ENCODE peak calls at places on chromosomes 12 and 14, in five cellular contexts. One of them, this sample, is unnamed.

GRCh38 chr12:20368653-20369163 is 371 bp downstream of the PDE3A start:
- DNase-seq in HCT116: no peak
- DNase-seq in fibroblast of mammary gland: peak; percentile 40
- DNase-seq in IMR-90: peak; percentile 37
- DNase-seq in lower lobe of right lung: no peak
- DNase-seq in this sample: peak; percentile 52

GRCh38 chr12:75684678-75685620 is 173.5 kb upstream of the KRR1 start:
- DNase-seq in fibroblast of mammary gland: peak; percentile 84
- DNase-seq in lower lobe of right lung: no peak
- DNase-seq in HCT116: no peak
- DNase-seq in IMR-90: peak; percentile 86
- DNase-seq in this sample: no peak

GRCh38 chr12:92365836-92366235 is 220.2 kb upstream of the BTG1 start:
- DNase-seq in lower lobe of right lung: no peak
- DNase-seq in fibroblast of mammary gland: no peak
- DNase-seq in HCT116: no peak
- DNase-seq in IMR-90: no peak
- DNase-seq in this sample: no peak

GRCh38 chr12:88306471-88307069 is 164.5 kb downstream of the TMTC3 start:
- DNase-seq in IMR-90: no peak
- DNase-seq in fibroblast of mammary gland: no peak
- DNase-seq in HCT116: no peak
- DNase-seq in lower lobe of right lung: no peak
- DNase-seq in this sample: no peak

GRCh38 chr12:47507221-47507620 is 198.6 kb downstream of the RPAP3 start:
- DNase-seq in fibroblast of mammary gland: no peak
- DNase-seq in lower lobe of right lung: no peak
- DNase-seq in HCT116: no peak
- DNase-seq in IMR-90: peak; percentile 16
- DNase-seq in this sample: no peak

GRCh38 chr12:111251099-111251498 is 117.8 kb downstream of the PHETA1 start:
- DNase-seq in lower lobe of right lung: no peak
- DNase-seq in IMR-90: no peak
- DNase-seq in fibroblast of mammary gland: no peak
- DNase-seq in HCT116: no peak
- DNase-seq in this sample: no peak

GRCh38 chr12:25992026-25992782 is 33.7 kb downstream of the RASSF8 start:
- DNase-seq in IMR-90: no peak
- DNase-seq in lower lobe of right lung: peak; percentile 63
- DNase-seq in fibroblast of mammary gland: no peak
- DNase-seq in HCT116: no peak
- DNase-seq in this sample: peak; percentile 75

GRCh38 chr12:132622437-132623071 is 4.0 kb downstream of the P2RX2 start:
- DNase-seq in lower lobe of right lung: no peak
- DNase-seq in HCT116: no peak
- DNase-seq in fibroblast of mammary gland: peak; percentile 81
- DNase-seq in IMR-90: peak; percentile 94
- DNase-seq in this sample: no peak

GRCh38 chr12:80892597-80893445 is 44.9 kb downstream of the LIN7A start:
- DNase-seq in fibroblast of mammary gland: peak; percentile 17
- DNase-seq in IMR-90: no peak
- DNase-seq in lower lobe of right lung: no peak
- DNase-seq in HCT116: no peak
- DNase-seq in this sample: no peak

GRCh38 chr14:101360045-101360931 is 201.0 kb upstream of the DIO3 start:
- DNase-seq in fibroblast of mammary gland: peak; percentile 25
- DNase-seq in IMR-90: no peak
- DNase-seq in HCT116: no peak
- DNase-seq in lower lobe of right lung: no peak
- DNase-seq in this sample: no peak

GRCh38 chr12:132030367-132031038 is 80.8 kb downstream of the EP400 start:
- DNase-seq in HCT116: no peak
- DNase-seq in lower lobe of right lung: no peak
- DNase-seq in IMR-90: peak; percentile 61
- DNase-seq in fibroblast of mammary gland: peak; percentile 50
- DNase-seq in this sample: no peak

GRCh38 chr12:95623554-95624170 is 72.4 kb upstream of the USP44 start:
- DNase-seq in HCT116: peak; percentile 66
- DNase-seq in IMR-90: peak; percentile 89
- DNase-seq in fibroblast of mammary gland: peak; percentile 85
- DNase-seq in lower lobe of right lung: peak; percentile 83
- DNase-seq in this sample: peak; percentile 89

GRCh38 chr12:93059288-93059687 is 130.2 kb upstream of the EEA1 start:
- DNase-seq in fibroblast of mammary gland: no peak
- DNase-seq in lower lobe of right lung: no peak
- DNase-seq in HCT116: no peak
- DNase-seq in IMR-90: no peak
- DNase-seq in this sample: no peak

GRCh38 chr12:98684199-98684598 is 39.1 kb downstream of the APAF1 start:
- DNase-seq in HCT116: no peak
- DNase-seq in lower lobe of right lung: no peak
- DNase-seq in fibroblast of mammary gland: no peak
- DNase-seq in IMR-90: no peak
- DNase-seq in this sample: no peak

GRCh38 chr12:17304503-17305347 is 698.8 kb upstream of the LMO3 start:
- DNase-seq in HCT116: no peak
- DNase-seq in lower lobe of right lung: no peak
- DNase-seq in fibroblast of mammary gland: peak; percentile 46
- DNase-seq in IMR-90: no peak
- DNase-seq in this sample: no peak

GRCh38 chr12:42145197-42145549 is 499 bp upstream of the GXYLT1 start:
- DNase-seq in IMR-90: peak; percentile 11
- DNase-seq in lower lobe of right lung: no peak
- DNase-seq in fibroblast of mammary gland: no peak
- DNase-seq in HCT116: no peak
- DNase-seq in this sample: no peak

GRCh38 chr12:101230547-101230946 is 20.5 kb upstream of the SLC5A8 start:
- DNase-seq in lower lobe of right lung: no peak
- DNase-seq in IMR-90: peak; percentile 65
- DNase-seq in HCT116: no peak
- DNase-seq in fibroblast of mammary gland: peak; percentile 79
- DNase-seq in this sample: no peak

GRCh38 chr14:53470351-53471043 is 317.4 kb upstream of the DDHD1 start:
- DNase-seq in IMR-90: peak; percentile 60
- DNase-seq in fibroblast of mammary gland: no peak
- DNase-seq in HCT116: no peak
- DNase-seq in lower lobe of right lung: no peak
- DNase-seq in this sample: no peak

GRCh38 chr14:77340389-77340788 is 19.6 kb downstream of the GSTZ1 start:
- DNase-seq in IMR-90: no peak
- DNase-seq in fibroblast of mammary gland: no peak
- DNase-seq in lower lobe of right lung: no peak
- DNase-seq in HCT116: no peak
- DNase-seq in this sample: no peak

DNA sequence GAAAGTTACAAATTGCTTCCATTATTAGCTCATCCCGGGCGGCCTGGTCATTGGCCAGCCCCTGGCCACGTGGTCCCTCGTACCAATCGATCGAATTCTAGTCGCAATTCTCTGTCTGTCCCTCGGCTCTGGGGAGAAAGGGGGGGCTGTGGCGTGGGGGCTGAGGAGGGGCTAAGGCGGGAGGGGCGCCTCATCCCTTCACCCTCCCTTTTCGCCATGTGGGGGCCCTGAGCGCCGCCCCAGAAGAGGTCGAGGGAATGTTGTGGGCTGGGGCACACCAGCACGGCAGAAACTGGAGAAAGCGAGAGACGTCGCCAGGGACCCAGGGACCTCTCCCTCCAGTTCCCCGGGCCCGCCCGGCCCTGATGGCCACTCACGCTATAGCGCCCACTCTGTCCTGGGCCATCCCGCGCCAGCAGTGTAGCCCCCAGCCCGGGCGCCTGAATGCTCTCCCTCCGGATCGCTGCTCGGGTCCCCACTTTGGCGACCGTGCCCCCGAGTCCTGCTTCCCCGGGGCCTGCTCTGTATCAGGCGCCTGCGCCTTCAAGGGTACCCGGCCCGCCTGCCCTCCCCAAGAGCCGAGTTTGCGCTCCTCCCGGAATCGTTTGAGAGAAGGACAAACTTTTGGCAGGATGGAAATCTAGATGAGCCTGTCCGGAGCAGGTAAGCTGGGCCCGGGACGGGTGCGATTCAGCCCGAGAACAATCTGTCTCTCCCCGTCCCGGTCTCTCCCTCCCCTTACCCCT is 62.7 kb downstream of the SMUG1 start:
- DNase-seq in fibroblast of mammary gland: peak; percentile 50
- DNase-seq in lower lobe of right lung: no peak
- DNase-seq in IMR-90: no peak
- DNase-seq in HCT116: no peak
- DNase-seq in this sample: no peak
- H3K4me3 ChIP-seq in fibroblast of mammary gland: peak overlapping the region; percentile 60
- H3K4me3 ChIP-seq in lower lobe of right lung: peak overlapping the region; percentile 59
- H3K4me3 ChIP-seq in IMR-90: no peak overlapping the region
- H3K4me3 ChIP-seq in HCT116: no peak overlapping the region
- H3K4me3 ChIP-seq in this sample: peak overlapping the region; percentile 60

DNA sequence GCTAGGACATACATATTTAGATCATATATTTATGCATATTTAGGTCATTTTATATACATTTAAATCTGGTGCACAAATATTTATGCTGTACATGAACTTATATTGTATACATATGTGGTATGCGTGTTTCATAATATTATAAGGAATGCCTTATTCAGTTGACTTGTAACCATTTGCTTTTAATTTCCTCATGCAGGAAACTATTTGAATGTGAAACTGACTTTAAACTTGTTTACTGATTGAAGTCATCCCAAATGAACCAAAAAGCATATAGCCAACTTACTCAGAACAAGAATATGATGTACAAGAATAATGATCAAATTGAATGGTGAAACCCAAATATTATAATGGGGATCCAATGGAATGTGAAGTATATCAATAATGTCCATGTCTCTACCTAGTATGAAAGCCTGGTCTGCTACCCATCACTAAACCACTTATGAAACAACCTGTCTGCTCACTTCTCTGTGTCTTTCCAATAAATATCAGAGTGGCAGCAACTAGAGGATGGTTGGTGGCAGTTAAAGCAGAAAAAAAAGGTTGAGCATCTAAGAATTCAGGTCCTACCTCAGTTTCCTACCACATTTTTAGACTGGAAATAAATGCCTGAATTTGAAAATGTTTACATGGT is 38.3 kb downstream of the RPS6KA5 start:
- DNase-seq in fibroblast of mammary gland: no peak
- DNase-seq in HCT116: no peak
- DNase-seq in lower lobe of right lung: no peak
- DNase-seq in IMR-90: no peak
- DNase-seq in this sample: no peak
- H3K4me3 ChIP-seq in fibroblast of mammary gland: no peak overlapping the region
- H3K4me3 ChIP-seq in HCT116: no peak overlapping the region
- H3K4me3 ChIP-seq in lower lobe of right lung: peak overlapping the region; percentile 44
- H3K4me3 ChIP-seq in IMR-90: no peak overlapping the region
- H3K4me3 ChIP-seq in this sample: peak overlapping the region; percentile 54

GRCh38 chr12:32897276-32897615 is 669 bp upstream of the PKP2 start:
- DNase-seq in IMR-90: no peak
- DNase-seq in fibroblast of mammary gland: no peak
- DNase-seq in HCT116: no peak
- DNase-seq in lower lobe of right lung: no peak
- DNase-seq in this sample: no peak
- H3K4me3 ChIP-seq in IMR-90: no peak overlapping the region
- H3K4me3 ChIP-seq in fibroblast of mammary gland: peak overlapping the region; percentile 15
- H3K4me3 ChIP-seq in HCT116: peak overlapping the region; percentile 49
- H3K4me3 ChIP-seq in lower lobe of right lung: peak overlapping the region; percentile 63
- H3K4me3 ChIP-seq in this sample: peak overlapping the region; percentile 52

GRCh38 chr12:6700646-6701051 is at the start of gene PIANP:
- DNase-seq in fibroblast of mammary gland: no peak
- DNase-seq in IMR-90: peak; percentile 21
- DNase-seq in lower lobe of right lung: no peak
- DNase-seq in HCT116: no peak
- DNase-seq in this sample: peak; percentile 73
- H3K4me3 ChIP-seq in fibroblast of mammary gland: peak within 1 kb of the TSS; percentile 34
- H3K4me3 ChIP-seq in IMR-90: peak within 1 kb of the TSS; percentile 81
- H3K4me3 ChIP-seq in lower lobe of right lung: peak within 1 kb of the TSS; percentile 46
- H3K4me3 ChIP-seq in HCT116: no peak within 1 kb of the TSS
- H3K4me3 ChIP-seq in this sample: peak within 1 kb of the TSS; percentile 25